ENCODE peak calls at places on chromosomes 5 and 9, in seven cellular contexts. L is IMR-90, I is H1, O is H9, X is mesendoderm, V is trophoblast cell, S is neuronal stem cell. P is an unnamed sample.

GRCh38 chr9:134283111-134283515 is 43.1 kb upstream of the RXRA start:
- DNase-seq in X (no peak), S (no peak), I (no peak), L (peak), O (no peak), V (no peak), P (no peak)

GRCh38 chr9:135010363-135010860 is 77.1 kb upstream of the OLFM1 start:
- DNase-seq in V (no peak), X (peak), I (no peak), S (no peak), L (no peak), O (no peak), P (no peak)

GRCh38 chr9:115141612-115142011 is 23.7 kb upstream of the TNC start:
- DNase-seq in S (no peak), O (no peak), L (no peak), V (no peak), X (no peak), I (no peak), P (no peak)

GRCh38 chr5:80905405-80905804 is 54.8 kb upstream of the RASGRF2 start:
- DNase-seq in S (no peak), V (no peak), X (no peak), L (no peak), O (no peak), I (no peak), P (no peak)

GRCh38 chr5:177452688-177453638 is 6.3 kb downstream of the PRR7 start:
- DNase-seq in S (no peak), O (no peak), I (no peak), X (no peak), V (no peak), L (no peak), P (peak)

GRCh38 chr5:61280766-61281427 is 51.2 kb upstream of the ZSWIM6 start:
- DNase-seq in O (no peak), V (no peak), L (no peak), S (no peak), I (no peak), X (no peak), P (no peak)

GRCh38 chr5:15425802-15426201 is 74.2 kb upstream of the FBXL7 start:
- DNase-seq in S (no peak), O (no peak), X (peak), I (no peak), L (no peak), V (no peak), P (no peak)

GRCh38 chr9:27094640-27095039 is 14.4 kb upstream of the TEK start:
- DNase-seq in X (no peak), O (no peak), V (peak), I (no peak), L (peak), S (no peak), P (peak)

GRCh38 chr5:154242964-154243376 is 52.4 kb downstream of the GALNT10 start:
- DNase-seq in L (no peak), O (no peak), V (no peak), I (no peak), X (no peak), S (no peak), P (no peak)

GRCh38 chr5:50547303-50547702 is 106.2 kb upstream of the EMB start:
- DNase-seq in S (no peak), X (no peak), L (no peak), I (no peak), V (no peak), O (no peak), P (no peak)

DNA sequence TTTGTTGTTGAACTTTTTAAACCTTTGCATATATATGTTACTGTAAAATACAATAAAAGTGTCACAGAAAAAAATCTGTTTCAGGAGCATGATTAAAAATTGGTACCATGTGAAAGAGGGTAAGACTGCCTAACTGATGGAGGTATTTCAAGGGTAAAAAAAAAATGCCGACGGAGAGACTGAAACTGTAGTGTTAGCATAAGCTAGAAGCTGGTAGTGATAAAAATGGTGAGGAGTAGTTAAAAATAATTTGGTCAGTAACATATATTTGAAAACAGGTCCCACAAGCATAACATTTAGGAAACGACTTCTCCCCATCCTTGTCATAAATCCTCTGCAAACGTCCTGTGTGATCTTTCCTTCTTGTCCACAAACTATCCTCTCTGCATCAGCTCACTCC is 64.7 kb downstream of the MEF2C start:
- DNase-seq in X (no peak), L (no peak), I (no peak), S (no peak), O (no peak), V (no peak), P (no peak)
- H3K9ac ChIP-seq in X (no peak), L (no peak), I (no peak), S (no peak), O (no peak), V (no peak), P (no peak)

DNA sequence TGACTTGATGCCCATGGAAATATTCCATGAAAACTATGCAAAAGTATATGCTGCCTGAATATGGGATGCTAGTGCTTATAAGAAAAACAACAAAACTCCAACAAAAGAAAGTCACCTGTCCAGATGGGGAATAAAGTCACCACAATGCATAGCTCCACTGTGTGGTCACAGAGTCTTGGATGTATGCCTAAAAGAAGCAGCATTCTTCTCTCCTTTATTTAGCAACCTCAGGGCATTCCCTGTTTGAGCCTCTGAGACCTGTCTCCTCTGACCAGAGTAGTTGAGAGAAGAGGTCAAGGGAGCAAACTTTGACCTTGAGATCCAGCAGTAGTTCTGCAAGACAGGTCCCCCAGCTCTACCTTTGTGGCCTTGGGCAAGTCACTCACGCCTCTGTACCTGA is 287.5 kb downstream of the MED10 start:
- DNase-seq in S (no peak), V (no peak), X (no peak), O (no peak), L (no peak), I (no peak), P (no peak)
- H2AK5ac ChIP-seq in S (no peak), V (no peak), X (no peak), O (no peak), L (no peak), I (no peak), P (no peak)

GRCh38 chr9:87712801-87713277 is 13.1 kb upstream of the CTSL start:
- DNase-seq in X (no peak), V (no peak), I (no peak), L (no peak), S (no peak), O (no peak), P (peak)
- H3K4me2 ChIP-seq in X (no peak), V (no peak), I (no peak), L (peak), S (no peak), O (no peak), P (no peak)

GRCh38 chr9:35675204-35675603 is 1.5 kb downstream of the CA9 start:
- DNase-seq in S (no peak), I (peak), X (peak), V (no peak), L (no peak), O (peak), P (no peak)

GRCh38 chr9:35673132-35673997 is at the start of gene CA9:
- DNase-seq in X (no peak), O (no peak), I (no peak), S (no peak), V (no peak), L (no peak), P (no peak)

GRCh38 chr9:35679091-35679490 is 5.4 kb downstream of the CA9 start:
- DNase-seq in L (no peak), O (no peak), V (no peak), I (no peak), S (no peak), X (no peak), P (no peak)

GRCh38 chr9:35673998-35674361 is 252 bp downstream of the CA9 start:
- DNase-seq in S (no peak), O (no peak), V (no peak), I (no peak), X (no peak), L (no peak), P (no peak)

DNA sequence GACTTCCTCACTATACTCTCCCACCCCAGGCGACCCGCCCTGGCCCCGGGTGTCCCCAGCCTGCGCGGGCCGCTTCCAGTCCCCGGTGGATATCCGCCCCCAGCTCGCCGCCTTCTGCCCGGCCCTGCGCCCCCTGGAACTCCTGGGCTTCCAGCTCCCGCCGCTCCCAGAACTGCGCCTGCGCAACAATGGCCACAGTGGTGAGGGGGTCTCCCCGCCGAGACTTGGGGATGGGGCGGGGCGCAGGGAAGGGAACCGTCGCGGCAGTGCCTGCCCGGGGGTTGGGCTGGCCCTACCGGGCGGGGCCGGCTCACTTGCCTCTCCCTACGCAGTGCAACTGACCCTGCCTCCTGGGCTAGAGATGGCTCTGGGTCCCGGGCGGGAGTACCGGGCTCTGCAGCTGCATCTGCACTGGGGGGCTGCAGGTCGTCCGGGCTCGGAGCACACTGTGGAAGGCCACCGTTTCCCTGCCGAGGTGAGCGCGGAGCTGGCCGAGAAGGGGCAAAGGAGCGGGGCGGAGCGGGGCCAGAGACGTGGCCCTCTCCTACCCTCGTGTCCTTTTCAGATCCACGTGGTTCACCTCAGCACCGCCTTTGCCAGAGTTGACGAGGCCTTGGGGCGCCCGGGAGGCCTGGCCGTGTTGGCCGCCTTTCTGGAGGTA is 2.1 kb downstream of the CA9 start:
- DNase-seq in I (peak), L (no peak), O (peak), S (peak), X (peak), V (no peak), P (no peak)
- H3K9ac ChIP-seq in I (peak), L (no peak), O (peak), S (peak), X (peak), V (peak), P (peak)

DNA sequence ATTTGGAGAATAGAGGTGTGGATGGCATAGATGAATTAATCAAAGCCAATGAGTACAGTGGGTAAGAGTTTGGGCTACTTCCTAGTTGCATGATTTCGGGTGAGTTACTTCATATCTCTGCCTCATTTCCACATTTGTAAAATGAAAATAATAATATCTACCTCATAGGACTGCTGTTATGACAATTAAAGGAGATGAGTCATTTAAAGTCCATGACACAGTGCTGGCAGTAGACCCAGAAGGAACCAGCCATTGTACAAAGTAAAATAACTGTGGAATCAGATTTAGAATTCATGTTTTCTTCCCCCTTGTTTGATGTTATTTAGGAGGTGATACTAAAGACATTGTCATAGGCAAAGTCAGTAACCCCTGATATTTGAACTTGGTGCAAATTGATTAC is 139.5 kb upstream of the SLC27A6 start:
- DNase-seq in I (no peak), O (no peak), V (no peak), S (no peak), X (no peak), L (peak), P (no peak)
- H2AK5ac ChIP-seq in I (no peak), O (no peak), V (no peak), S (no peak), X (no peak), L (no peak), P (no peak)

DNA sequence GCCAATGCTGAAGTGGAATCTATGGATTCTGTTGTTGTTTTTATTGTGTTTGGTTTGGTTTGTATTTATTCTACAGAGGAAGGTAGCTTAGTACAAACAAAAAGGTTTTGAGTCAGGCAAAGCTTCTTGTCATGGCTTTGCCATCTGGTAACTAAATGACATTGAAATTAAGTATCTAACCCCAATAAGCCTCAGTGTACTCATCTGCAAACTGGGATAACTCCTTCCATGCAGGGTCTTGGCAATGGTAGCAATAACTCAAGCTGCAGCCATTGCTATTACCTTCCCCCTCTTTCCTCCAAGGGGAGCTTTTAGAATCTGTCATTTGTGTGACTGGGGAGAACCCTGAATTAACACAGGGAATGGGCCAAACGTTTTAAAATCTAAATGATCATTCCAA is 79.7 kb downstream of the PLAC8L1 start:
- DNase-seq in O (no peak), X (no peak), V (no peak), I (no peak), L (no peak), S (no peak), P (no peak)
- H3K4me2 ChIP-seq in O (no peak), X (no peak), V (no peak), I (peak), L (no peak), S (no peak), P (no peak)

GRCh38 chr9:4034404-4034803 is 265.5 kb downstream of the GLIS3 start:
- DNase-seq in V (no peak), I (no peak), L (no peak), X (peak), O (no peak), S (no peak), P (no peak)

GRCh38 chr9:4035809-4036208 is 264.1 kb downstream of the GLIS3 start:
- DNase-seq in I (no peak), O (peak), S (no peak), V (no peak), L (no peak), X (no peak), P (no peak)

GRCh38 chr9:4026925-4027324 is 272.9 kb downstream of the GLIS3 start:
- DNase-seq in S (no peak), X (no peak), O (no peak), I (no peak), V (no peak), L (no peak), P (no peak)

GRCh38 chr9:4027616-4028015 is 272.3 kb downstream of the GLIS3 start:
- DNase-seq in L (no peak), O (no peak), S (no peak), X (no peak), I (no peak), V (no peak), P (no peak)

DNA sequence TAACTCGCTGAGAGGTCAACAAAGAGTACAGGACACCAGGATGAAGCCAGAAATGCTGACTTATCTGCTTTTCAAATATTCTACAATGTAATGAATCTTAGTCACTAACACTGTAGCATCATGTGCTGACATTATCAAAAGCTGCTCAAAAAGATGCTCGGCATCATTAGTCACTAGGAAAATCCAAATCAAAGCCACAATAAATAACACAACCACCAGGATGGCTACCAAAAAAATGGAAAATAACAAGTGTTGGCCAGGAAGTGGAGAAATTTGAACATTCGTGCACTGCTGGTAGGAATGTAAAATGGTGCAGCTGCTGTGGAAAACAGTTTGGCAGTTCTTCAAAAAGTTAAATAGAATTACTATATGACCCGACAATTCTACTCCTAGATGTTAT is 269.1 kb downstream of the GLIS3 start:
- DNase-seq in S (no peak), X (no peak), I (no peak), O (no peak), L (no peak), V (no peak), P (no peak)
- H3K9ac ChIP-seq in S (no peak), X (no peak), I (no peak), O (no peak), L (no peak), V (no peak), P (no peak)